ENCODE peak calls at places on chromosomes 3 and 15, in four cellular contexts. W is NAMALWA; A is occipital lobe; N is stimulated activated CD4-positive, alpha-beta T cell treated with anti-CD3 and anti-CD28 coated beads, Interleukin-4, amount 100 ng/mL, for 48 hours. C is an unnamed sample.

GRCh38 chr3:17738921-17739320 is 3.5 kb downstream of the TBC1D5 start:
- DNase-seq in W (no peak), A (no peak), N (no peak), C (no peak)

GRCh38 chr3:129943020-129943419 is 31.5 kb upstream of the TRH start:
- DNase-seq in W (no peak), A (no peak), N (no peak), C (no peak)

GRCh38 chr3:27134165-27134796 is 234.9 kb downstream of the NEK10 start:
- DNase-seq in W (peak; percentile 80), A (peak; percentile 51), N (peak; percentile 28), C (peak; percentile 29)

GRCh38 chr3:155701882-155702465 is 42.9 kb downstream of the PLCH1 start:
- DNase-seq in W (peak; percentile 83), A (no peak), N (no peak), C (no peak)

GRCh38 chr3:148008591-148008990 is 599.4 kb downstream of the ZIC1 start:
- DNase-seq in W (no peak), A (no peak), N (no peak), C (no peak)

GRCh38 chr15:63915888-63916731 is 82.4 kb upstream of the HERC1 start:
- DNase-seq in W (peak; percentile 36), A (no peak), N (no peak), C (no peak)

GRCh38 chr3:79872483-79872882 is 104.7 kb upstream of the ROBO1 start:
- DNase-seq in W (no peak), A (no peak), N (no peak), C (no peak)

GRCh38 chr3:194450341-194450740 is 36.5 kb downstream of the ATP13A3 start:
- DNase-seq in W (no peak), A (no peak), N (no peak), C (no peak)

GRCh38 chr15:100131321-100132224 is 210.2 kb downstream of the ADAMTS17 start:
- DNase-seq in W (peak; percentile 64), A (no peak), N (no peak), C (no peak)

GRCh38 chr3:29314727-29315088 is 33.8 kb downstream of the RBMS3 start:
- DNase-seq in W (no peak), A (no peak), N (no peak), C (no peak)

GRCh38 chr3:133282239-133282638 is 117.6 kb upstream of the BFSP2 start:
- DNase-seq in W (no peak), A (no peak), N (no peak), C (no peak)

GRCh38 chr15:77715051-77715450 is 82.3 kb upstream of the LINGO1 start:
- DNase-seq in W (no peak), A (no peak), N (no peak), C (no peak)

GRCh38 chr3:131960324-131960723 is 74.5 kb downstream of the CPNE4 start:
- DNase-seq in W (no peak), A (no peak), N (no peak), C (no peak)

GRCh38 chr3:133836497-133837158 is 31.0 kb downstream of the SRPRB start:
- DNase-seq in W (no peak), A (no peak), N (no peak), C (no peak)

GRCh38 chr3:110473405-110473804 is 598.2 kb upstream of the NECTIN3 start:
- DNase-seq in W (no peak), A (no peak), N (no peak), C (no peak)

GRCh38 chr3:112489674-112490479 is 9.4 kb downstream of the BTLA start:
- DNase-seq in W (no peak), A (no peak), N (no peak), C (no peak)

C was measured in activated CD4-positive, alpha-beta T cell treated with anti-CD3 and anti-CD28 coated beads, Interleukin-2, amount 50 U/mL, for 4 hours.